ENCODE peak calls at places on chromosomes 1 and 21, in five cellular contexts. One of them, this sample, is unnamed.

GRCh38 chr1:223000549-223001135 is 142.4 kb downstream of the TLR5 start:
- DNase-seq in GM12878: no peak
- DNase-seq in K562: no peak
- DNase-seq in HepG2: peak; percentile 65
- DNase-seq in SK-N-SH: no peak
- DNase-seq in this sample: no peak

GRCh38 chr1:223765036-223765718 is 52.8 kb downstream of the CAPN2 start:
- DNase-seq in SK-N-SH: no peak
- DNase-seq in HepG2: peak; percentile 93
- DNase-seq in K562: peak; percentile 38
- DNase-seq in GM12878: no peak
- DNase-seq in this sample: no peak

GRCh38 chr1:87151500-87152421 is 176.9 kb upstream of the LMO4 start:
- DNase-seq in SK-N-SH: no peak
- DNase-seq in GM12878: peak; percentile 75
- DNase-seq in K562: peak; percentile 44
- DNase-seq in HepG2: no peak
- DNase-seq in this sample: peak; percentile 63

GRCh38 chr1:197144570-197145325 is 1.7 kb downstream of the ASPM start:
- DNase-seq in SK-N-SH: peak; percentile 12
- DNase-seq in K562: peak; percentile 26
- DNase-seq in GM12878: no peak
- DNase-seq in HepG2: peak; percentile 18
- DNase-seq in this sample: no peak

GRCh38 chr1:204308023-204308628 is 51.6 kb downstream of the PLEKHA6 start:
- DNase-seq in HepG2: no peak
- DNase-seq in SK-N-SH: no peak
- DNase-seq in GM12878: no peak
- DNase-seq in K562: no peak
- DNase-seq in this sample: no peak

GRCh38 chr1:158145173-158145719 is 35.4 kb upstream of the CD1D start:
- DNase-seq in HepG2: no peak
- DNase-seq in GM12878: no peak
- DNase-seq in K562: no peak
- DNase-seq in SK-N-SH: no peak
- DNase-seq in this sample: no peak

GRCh38 chr1:41860214-41860613 is 58.5 kb downstream of the HIVEP3 start:
- DNase-seq in SK-N-SH: no peak
- DNase-seq in HepG2: no peak
- DNase-seq in GM12878: no peak
- DNase-seq in K562: no peak
- DNase-seq in this sample: no peak

GRCh38 chr1:61253059-61253735 is 170.8 kb downstream of the NFIA start:
- DNase-seq in HepG2: peak; percentile 66
- DNase-seq in SK-N-SH: no peak
- DNase-seq in GM12878: no peak
- DNase-seq in K562: peak; percentile 66
- DNase-seq in this sample: no peak

GRCh38 chr21:41045534-41046268 is 122.3 kb upstream of the BACE2 start:
- DNase-seq in SK-N-SH: peak; percentile 43
- DNase-seq in HepG2: peak; percentile 5
- DNase-seq in GM12878: no peak
- DNase-seq in K562: peak; percentile 32
- DNase-seq in this sample: peak; percentile 84

GRCh38 chr1:16212251-16212961 is at the start of gene ARHGEF19:
- DNase-seq in GM12878: no peak
- DNase-seq in HepG2: no peak
- DNase-seq in K562: no peak
- DNase-seq in SK-N-SH: no peak
- DNase-seq in this sample: peak; percentile 79

GRCh38 chr1:203207751-203208150 is 21.2 kb upstream of the CHI3L1 start:
- DNase-seq in K562: no peak
- DNase-seq in HepG2: no peak
- DNase-seq in GM12878: no peak
- DNase-seq in SK-N-SH: no peak
- DNase-seq in this sample: no peak

GRCh38 chr21:45069711-45070110 is 4.7 kb upstream of the ADARB1 start:
- DNase-seq in SK-N-SH: no peak
- DNase-seq in K562: no peak
- DNase-seq in HepG2: no peak
- DNase-seq in GM12878: no peak
- DNase-seq in this sample: no peak

GRCh38 chr1:5311634-5312298 is 657.4 kb downstream of the AJAP1 start:
- DNase-seq in K562: no peak
- DNase-seq in SK-N-SH: peak; percentile 71
- DNase-seq in HepG2: no peak
- DNase-seq in GM12878: no peak
- DNase-seq in this sample: no peak

GRCh38 chr1:214360525-214361164 is 79.7 kb downstream of the SMYD2 start:
- DNase-seq in HepG2: no peak
- DNase-seq in SK-N-SH: no peak
- DNase-seq in GM12878: no peak
- DNase-seq in K562: no peak
- DNase-seq in this sample: no peak

GRCh38 chr21:34511154-34511553 is 856 bp downstream of the KCNE1 start:
- DNase-seq in HepG2: no peak
- DNase-seq in SK-N-SH: no peak
- DNase-seq in GM12878: no peak
- DNase-seq in K562: no peak
- DNase-seq in this sample: no peak

GRCh38 chr21:33914188-33914587 is 1.4 kb downstream of the ATP5PO start:
- DNase-seq in SK-N-SH: no peak
- DNase-seq in GM12878: no peak
- DNase-seq in K562: no peak
- DNase-seq in HepG2: no peak
- DNase-seq in this sample: no peak

GRCh38 chr1:114088392-114089299 is 65.0 kb downstream of the SYT6 start:
- DNase-seq in K562: no peak
- DNase-seq in HepG2: no peak
- DNase-seq in SK-N-SH: peak; percentile 27
- DNase-seq in GM12878: no peak
- DNase-seq in this sample: no peak

GRCh38 chr1:247402099-247402706 is 13.8 kb upstream of the NLRP3 start:
- DNase-seq in K562: no peak
- DNase-seq in GM12878: no peak
- DNase-seq in HepG2: no peak
- DNase-seq in SK-N-SH: no peak
- DNase-seq in this sample: no peak

GRCh38 chr1:40313329-40313957 is 3.6 kb downstream of the COL9A2 start:
- DNase-seq in HepG2: peak; percentile 76
- DNase-seq in GM12878: peak; percentile 35
- DNase-seq in K562: no peak
- DNase-seq in SK-N-SH: no peak
- DNase-seq in this sample: no peak

GRCh38 chr1:153344718-153345025 is 4.0 kb downstream of the PGLYRP4 start:
- DNase-seq in HepG2: no peak
- DNase-seq in GM12878: no peak
- DNase-seq in SK-N-SH: no peak
- DNase-seq in K562: no peak
- DNase-seq in this sample: peak; percentile 8

GRCh38 chr1:43743206-43743605 is 35.9 kb downstream of the ST3GAL3 start:
- DNase-seq in HepG2: no peak
- DNase-seq in K562: no peak
- DNase-seq in SK-N-SH: no peak
- DNase-seq in GM12878: no peak
- DNase-seq in this sample: no peak

GRCh38 chr1:230215049-230215448 is 148.0 kb downstream of the GALNT2 start:
- DNase-seq in GM12878: no peak
- DNase-seq in HepG2: peak; percentile 7
- DNase-seq in SK-N-SH: no peak
- DNase-seq in K562: no peak
- DNase-seq in this sample: no peak

GRCh38 chr1:25798666-25799345 is 1.2 kb upstream of the SELENON start:
- DNase-seq in K562: no peak
- DNase-seq in SK-N-SH: no peak
- DNase-seq in GM12878: no peak
- DNase-seq in HepG2: no peak
- DNase-seq in this sample: no peak

GRCh38 chr21:25490742-25491141 is 116.5 kb downstream of the MRPL39 start:
- DNase-seq in HepG2: no peak
- DNase-seq in SK-N-SH: no peak
- DNase-seq in K562: no peak
- DNase-seq in GM12878: no peak
- DNase-seq in this sample: no peak

GRCh38 chr1:183989078-183989577 is 48.4 kb downstream of the COLGALT2 start:
- DNase-seq in HepG2: no peak
- DNase-seq in K562: peak; percentile 62
- DNase-seq in GM12878: peak; percentile 83
- DNase-seq in SK-N-SH: no peak
- DNase-seq in this sample: no peak

GRCh38 chr1:29240400-29240837 is 4.1 kb downstream of the PTPRU start:
- DNase-seq in GM12878: no peak
- DNase-seq in K562: no peak
- DNase-seq in HepG2: no peak
- DNase-seq in SK-N-SH: peak; percentile 49
- DNase-seq in this sample: peak; percentile 70

GRCh38 chr1:227131193-227131592 is 187.1 kb downstream of the CDC42BPA start:
- DNase-seq in HepG2: peak; percentile 30
- DNase-seq in K562: no peak
- DNase-seq in GM12878: no peak
- DNase-seq in SK-N-SH: peak; percentile 34
- DNase-seq in this sample: no peak

GRCh38 chr21:46021398-46021797 is 39.8 kb downstream of the COL6A1 start:
- DNase-seq in K562: no peak
- DNase-seq in HepG2: no peak
- DNase-seq in GM12878: no peak
- DNase-seq in SK-N-SH: no peak
- DNase-seq in this sample: no peak

GRCh38 chr1:180234369-180235076 is 4.5 kb downstream of the LHX4 start:
- DNase-seq in HepG2: no peak
- DNase-seq in SK-N-SH: peak; percentile 63
- DNase-seq in K562: no peak
- DNase-seq in GM12878: no peak
- DNase-seq in this sample: no peak

GRCh38 chr21:41112740-41113692 is 54.9 kb upstream of the BACE2 start:
- DNase-seq in SK-N-SH: peak; percentile 23
- DNase-seq in K562: no peak
- DNase-seq in HepG2: no peak
- DNase-seq in GM12878: no peak
- DNase-seq in this sample: no peak

GRCh38 chr1:11550664-11551283 is 71.8 kb downstream of the DISP3 start:
- DNase-seq in GM12878: no peak
- DNase-seq in SK-N-SH: no peak
- DNase-seq in HepG2: peak; percentile 68
- DNase-seq in K562: peak; percentile 95
- DNase-seq in this sample: peak; percentile 56

DNA sequence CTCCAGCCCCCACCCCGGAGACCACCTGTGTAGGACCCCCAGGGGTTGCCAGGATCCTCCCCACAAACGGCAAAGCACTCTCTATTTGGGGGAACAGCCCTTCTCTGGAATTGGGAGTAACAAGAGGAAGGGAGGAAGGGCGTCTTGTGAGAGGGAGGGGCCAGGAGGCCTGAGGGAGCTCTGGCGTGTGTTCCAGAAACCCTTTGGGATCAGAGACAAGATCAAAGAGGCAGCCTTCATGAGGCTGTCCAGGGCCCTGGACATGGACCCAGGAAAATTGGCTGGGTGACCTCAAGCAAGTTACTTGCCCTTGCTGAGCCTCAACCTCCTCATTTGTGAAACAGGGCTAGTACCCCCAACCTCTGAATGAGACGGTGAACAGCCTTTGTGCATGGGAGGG is 18.1 kb upstream of the ECE1 start:
- DNase-seq in HepG2: no peak
- DNase-seq in SK-N-SH: no peak
- DNase-seq in GM12878: no peak
- DNase-seq in K562: no peak
- DNase-seq in this sample: no peak
- TF ChIP-seq EP300 in HepG2: no peak
- TF ChIP-seq EP300 in SK-N-SH: no peak
- TF ChIP-seq EP300 in GM12878: no peak
- TF ChIP-seq EP300 in K562: no peak
- TF ChIP-seq EP300 in this sample: no peak

DNA sequence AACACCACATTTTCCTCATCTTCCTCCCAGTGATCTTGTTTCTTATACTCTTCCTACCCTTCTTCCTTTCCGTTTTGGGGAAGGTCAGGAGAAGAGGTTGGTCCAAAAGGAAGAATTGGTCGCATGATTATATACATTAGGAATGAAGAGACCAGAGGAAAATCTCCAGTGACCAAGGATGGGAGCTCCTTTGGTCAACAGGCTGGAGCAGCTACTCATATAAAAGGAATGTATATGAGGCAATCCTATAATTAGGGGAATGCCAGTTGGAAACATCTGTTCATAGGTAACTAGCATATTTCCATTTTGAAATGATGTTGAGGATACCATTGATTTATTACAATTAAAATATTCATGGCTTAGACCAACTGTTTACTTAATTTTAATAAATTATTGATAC is 114.5 kb downstream of the LRRC40 start:
- DNase-seq in SK-N-SH: no peak
- DNase-seq in K562: no peak
- DNase-seq in GM12878: no peak
- DNase-seq in HepG2: no peak
- DNase-seq in this sample: no peak
- TF ChIP-seq TAF1 in SK-N-SH: no peak
- TF ChIP-seq TAF1 in K562: no peak
- TF ChIP-seq TAF1 in GM12878: no peak
- TF ChIP-seq TAF1 in HepG2: no peak
- TF ChIP-seq TAF1 in this sample: no peak

GRCh38 chr1:108199781-108200626 is at the start of gene SLC25A24:
- DNase-seq in SK-N-SH: peak; percentile 92
- DNase-seq in GM12878: no peak
- DNase-seq in K562: peak; percentile 93
- DNase-seq in HepG2: peak; percentile 47
- DNase-seq in this sample: peak; percentile 53
- TF ChIP-seq EP300 in SK-N-SH: no peak
- TF ChIP-seq EP300 in GM12878: no peak
- TF ChIP-seq EP300 in K562: no peak
- TF ChIP-seq EP300 in HepG2: no peak
- TF ChIP-seq EP300 in this sample: no peak

GRCh38 chr1:38173848-38174247 is 127.3 kb upstream of the POU3F1 start:
- DNase-seq in SK-N-SH: no peak
- DNase-seq in K562: no peak
- DNase-seq in HepG2: no peak
- DNase-seq in GM12878: peak; percentile 46
- DNase-seq in this sample: no peak

GRCh38 chr1:38169121-38169520 is 122.5 kb upstream of the POU3F1 start:
- DNase-seq in K562: no peak
- DNase-seq in GM12878: no peak
- DNase-seq in SK-N-SH: no peak
- DNase-seq in HepG2: no peak
- DNase-seq in this sample: no peak

GRCh38 chr1:38175062-38175461 is 128.5 kb upstream of the POU3F1 start:
- DNase-seq in HepG2: no peak
- DNase-seq in GM12878: no peak
- DNase-seq in SK-N-SH: no peak
- DNase-seq in K562: no peak
- DNase-seq in this sample: no peak

GRCh38 chr1:38178236-38178635 is 131.6 kb upstream of the POU3F1 start:
- DNase-seq in HepG2: no peak
- DNase-seq in K562: no peak
- DNase-seq in SK-N-SH: no peak
- DNase-seq in GM12878: no peak
- DNase-seq in this sample: no peak

GRCh38 chr1:38173157-38173831 is 126.7 kb upstream of the POU3F1 start:
- DNase-seq in SK-N-SH: no peak
- DNase-seq in HepG2: no peak
- DNase-seq in K562: no peak
- DNase-seq in GM12878: peak; percentile 86
- DNase-seq in this sample: no peak
- TF ChIP-seq TAF1 in SK-N-SH: no peak
- TF ChIP-seq TAF1 in HepG2: no peak
- TF ChIP-seq TAF1 in K562: no peak
- TF ChIP-seq TAF1 in GM12878: no peak
- TF ChIP-seq TAF1 in this sample: no peak

GRCh38 chr1:53014791-53015507 is 47.1 kb upstream of the PODN start:
- DNase-seq in HepG2: peak; percentile 90
- DNase-seq in K562: peak; percentile 87
- DNase-seq in GM12878: peak; percentile 82
- DNase-seq in SK-N-SH: peak; percentile 70
- DNase-seq in this sample: peak; percentile 58
- TF ChIP-seq EP300 in HepG2: peak; percentile 49
- TF ChIP-seq EP300 in K562: no peak
- TF ChIP-seq EP300 in GM12878: no peak
- TF ChIP-seq EP300 in SK-N-SH: no peak
- TF ChIP-seq EP300 in this sample: no peak